ENCODE peak calls at places on chromosomes 11 and 22, in four cellular contexts. One of them, this sample, is unnamed.

GRCh38 chr11:28072321-28072720 is 35.6 kb downstream of the KIF18A start:
- DNase-seq in Caki2: no peak
- DNase-seq in heart left ventricle: no peak
- DNase-seq in stimulated activated CD4-positive, alpha-beta T cell treated with anti-CD3 and anti-CD28 coated beads, Interleukin-2, amount 100 ng/mL, for 48 hours: no peak
- DNase-seq in this sample: no peak

GRCh38 chr11:57647368-57647767 is 2.3 kb downstream of the YPEL4 start:
- DNase-seq in Caki2: no peak
- DNase-seq in heart left ventricle: no peak
- DNase-seq in stimulated activated CD4-positive, alpha-beta T cell treated with anti-CD3 and anti-CD28 coated beads, Interleukin-2, amount 100 ng/mL, for 48 hours: no peak
- DNase-seq in this sample: no peak

GRCh38 chr11:32316232-32316631 is 119.1 kb downstream of the WT1 start:
- DNase-seq in Caki2: no peak
- DNase-seq in heart left ventricle: no peak
- DNase-seq in stimulated activated CD4-positive, alpha-beta T cell treated with anti-CD3 and anti-CD28 coated beads, Interleukin-2, amount 100 ng/mL, for 48 hours: no peak
- DNase-seq in this sample: no peak

GRCh38 chr22:37043828-37044538 is 7.6 kb upstream of the KCTD17 start:
- DNase-seq in Caki2: peak; percentile 58
- DNase-seq in heart left ventricle: peak; percentile 54
- DNase-seq in stimulated activated CD4-positive, alpha-beta T cell treated with anti-CD3 and anti-CD28 coated beads, Interleukin-2, amount 100 ng/mL, for 48 hours: peak; percentile 52
- DNase-seq in this sample: no peak

GRCh38 chr11:25317221-25317620 is 820.4 kb downstream of the LUZP2 start:
- DNase-seq in Caki2: no peak
- DNase-seq in heart left ventricle: no peak
- DNase-seq in stimulated activated CD4-positive, alpha-beta T cell treated with anti-CD3 and anti-CD28 coated beads, Interleukin-2, amount 100 ng/mL, for 48 hours: no peak
- DNase-seq in this sample: no peak

GRCh38 chr11:76830639-76831312 is 29.9 kb upstream of the ACER3 start:
- DNase-seq in Caki2: no peak
- DNase-seq in heart left ventricle: no peak
- DNase-seq in stimulated activated CD4-positive, alpha-beta T cell treated with anti-CD3 and anti-CD28 coated beads, Interleukin-2, amount 100 ng/mL, for 48 hours: no peak
- DNase-seq in this sample: no peak

GRCh38 chr11:23288001-23288783 is 427.9 kb upstream of the CCDC179 start:
- DNase-seq in Caki2: peak; percentile 69
- DNase-seq in heart left ventricle: no peak
- DNase-seq in stimulated activated CD4-positive, alpha-beta T cell treated with anti-CD3 and anti-CD28 coated beads, Interleukin-2, amount 100 ng/mL, for 48 hours: no peak
- DNase-seq in this sample: peak; percentile 72

GRCh38 chr22:27636716-27637503 is 164.6 kb downstream of the MN1 start:
- DNase-seq in Caki2: no peak
- DNase-seq in heart left ventricle: peak; percentile 70
- DNase-seq in stimulated activated CD4-positive, alpha-beta T cell treated with anti-CD3 and anti-CD28 coated beads, Interleukin-2, amount 100 ng/mL, for 48 hours: no peak
- DNase-seq in this sample: no peak

GRCh38 chr11:72230764-72231365 is 6.3 kb downstream of the INPPL1 start:
- DNase-seq in Caki2: no peak
- DNase-seq in heart left ventricle: no peak
- DNase-seq in stimulated activated CD4-positive, alpha-beta T cell treated with anti-CD3 and anti-CD28 coated beads, Interleukin-2, amount 100 ng/mL, for 48 hours: no peak
- DNase-seq in this sample: no peak

GRCh38 chr22:27996981-27997380 is 77.9 kb upstream of the PITPNB start:
- DNase-seq in Caki2: no peak
- DNase-seq in heart left ventricle: no peak
- DNase-seq in stimulated activated CD4-positive, alpha-beta T cell treated with anti-CD3 and anti-CD28 coated beads, Interleukin-2, amount 100 ng/mL, for 48 hours: no peak
- DNase-seq in this sample: no peak

GRCh38 chr11:74330065-74330858 is 18.8 kb upstream of the P4HA3 start:
- DNase-seq in Caki2: peak; percentile 51
- DNase-seq in heart left ventricle: no peak
- DNase-seq in stimulated activated CD4-positive, alpha-beta T cell treated with anti-CD3 and anti-CD28 coated beads, Interleukin-2, amount 100 ng/mL, for 48 hours: no peak
- DNase-seq in this sample: no peak

GRCh38 chr11:3000032-3000961 is 8.2 kb upstream of the NAP1L4 start:
- DNase-seq in Caki2: no peak
- DNase-seq in heart left ventricle: peak; percentile 71
- DNase-seq in stimulated activated CD4-positive, alpha-beta T cell treated with anti-CD3 and anti-CD28 coated beads, Interleukin-2, amount 100 ng/mL, for 48 hours: no peak
- DNase-seq in this sample: peak; percentile 38

GRCh38 chr22:43090130-43090789 is 1.1 kb upstream of the TTLL1 start:
- DNase-seq in Caki2: peak; percentile 94
- DNase-seq in heart left ventricle: peak; percentile 49
- DNase-seq in stimulated activated CD4-positive, alpha-beta T cell treated with anti-CD3 and anti-CD28 coated beads, Interleukin-2, amount 100 ng/mL, for 48 hours: peak; percentile 40
- DNase-seq in this sample: no peak

GRCh38 chr11:22479986-22480740 is 142.0 kb downstream of the SLC17A6 start:
- DNase-seq in Caki2: no peak
- DNase-seq in heart left ventricle: no peak
- DNase-seq in stimulated activated CD4-positive, alpha-beta T cell treated with anti-CD3 and anti-CD28 coated beads, Interleukin-2, amount 100 ng/mL, for 48 hours: no peak
- DNase-seq in this sample: no peak

GRCh38 chr22:49656291-49656851 is 171.3 kb downstream of the BRD1 start:
- DNase-seq in Caki2: no peak
- DNase-seq in heart left ventricle: no peak
- DNase-seq in stimulated activated CD4-positive, alpha-beta T cell treated with anti-CD3 and anti-CD28 coated beads, Interleukin-2, amount 100 ng/mL, for 48 hours: no peak
- DNase-seq in this sample: no peak

GRCh38 chr11:102518296-102519094 is 12.1 kb downstream of the MMP7 start:
- DNase-seq in Caki2: no peak
- DNase-seq in heart left ventricle: no peak
- DNase-seq in stimulated activated CD4-positive, alpha-beta T cell treated with anti-CD3 and anti-CD28 coated beads, Interleukin-2, amount 100 ng/mL, for 48 hours: no peak
- DNase-seq in this sample: no peak

GRCh38 chr11:105229758-105230157 is 90.2 kb upstream of the CARD18 start:
- DNase-seq in Caki2: no peak
- DNase-seq in heart left ventricle: no peak
- DNase-seq in stimulated activated CD4-positive, alpha-beta T cell treated with anti-CD3 and anti-CD28 coated beads, Interleukin-2, amount 100 ng/mL, for 48 hours: no peak
- DNase-seq in this sample: no peak

GRCh38 chr22:50705219-50705691 is 32.6 kb downstream of the SHANK3 start:
- DNase-seq in Caki2: no peak
- DNase-seq in heart left ventricle: peak; percentile 73
- DNase-seq in stimulated activated CD4-positive, alpha-beta T cell treated with anti-CD3 and anti-CD28 coated beads, Interleukin-2, amount 100 ng/mL, for 48 hours: no peak
- DNase-seq in this sample: peak; percentile 49

GRCh38 chr11:71410363-71410966 is 37.7 kb downstream of the DHCR7 start:
- DNase-seq in Caki2: no peak
- DNase-seq in heart left ventricle: no peak
- DNase-seq in stimulated activated CD4-positive, alpha-beta T cell treated with anti-CD3 and anti-CD28 coated beads, Interleukin-2, amount 100 ng/mL, for 48 hours: no peak
- DNase-seq in this sample: no peak

GRCh38 chr22:46929046-46929688 is 166.7 kb downstream of the TBC1D22A start:
- DNase-seq in Caki2: peak; percentile 81
- DNase-seq in heart left ventricle: no peak
- DNase-seq in stimulated activated CD4-positive, alpha-beta T cell treated with anti-CD3 and anti-CD28 coated beads, Interleukin-2, amount 100 ng/mL, for 48 hours: no peak
- DNase-seq in this sample: no peak

GRCh38 chr11:86484164-86484794 is 109.6 kb downstream of the CCDC81 start:
- DNase-seq in Caki2: peak; percentile 96
- DNase-seq in heart left ventricle: peak; percentile 50
- DNase-seq in stimulated activated CD4-positive, alpha-beta T cell treated with anti-CD3 and anti-CD28 coated beads, Interleukin-2, amount 100 ng/mL, for 48 hours: no peak
- DNase-seq in this sample: peak; percentile 96

GRCh38 chr11:7020183-7020917 is at the start of the genes NLRP14 and ZNF214:
- DNase-seq in Caki2: peak; percentile 88
- DNase-seq in heart left ventricle: peak; percentile 90
- DNase-seq in stimulated activated CD4-positive, alpha-beta T cell treated with anti-CD3 and anti-CD28 coated beads, Interleukin-2, amount 100 ng/mL, for 48 hours: no peak
- DNase-seq in this sample: peak; percentile 83

GRCh38 chr11:17012179-17012578 is 2.0 kb downstream of the PLEKHA7 start:
- DNase-seq in Caki2: no peak
- DNase-seq in heart left ventricle: no peak
- DNase-seq in stimulated activated CD4-positive, alpha-beta T cell treated with anti-CD3 and anti-CD28 coated beads, Interleukin-2, amount 100 ng/mL, for 48 hours: no peak
- DNase-seq in this sample: no peak

GRCh38 chr11:102223859-102224258 is 93.4 kb upstream of the BIRC3 start:
- DNase-seq in Caki2: no peak
- DNase-seq in heart left ventricle: no peak
- DNase-seq in stimulated activated CD4-positive, alpha-beta T cell treated with anti-CD3 and anti-CD28 coated beads, Interleukin-2, amount 100 ng/mL, for 48 hours: no peak
- DNase-seq in this sample: no peak

GRCh38 chr11:60679879-60680278 is 19.5 kb upstream of the MS4A8 start:
- DNase-seq in Caki2: no peak
- DNase-seq in heart left ventricle: no peak
- DNase-seq in stimulated activated CD4-positive, alpha-beta T cell treated with anti-CD3 and anti-CD28 coated beads, Interleukin-2, amount 100 ng/mL, for 48 hours: no peak
- DNase-seq in this sample: no peak

GRCh38 chr11:7077101-7077500 is 11.7 kb upstream of the RBMXL2 start:
- DNase-seq in Caki2: no peak
- DNase-seq in heart left ventricle: no peak
- DNase-seq in stimulated activated CD4-positive, alpha-beta T cell treated with anti-CD3 and anti-CD28 coated beads, Interleukin-2, amount 100 ng/mL, for 48 hours: no peak
- DNase-seq in this sample: no peak

GRCh38 chr22:31122532-31123291 is at the start of gene INPP5J:
- DNase-seq in Caki2: peak; percentile 33
- DNase-seq in heart left ventricle: peak; percentile 69
- DNase-seq in stimulated activated CD4-positive, alpha-beta T cell treated with anti-CD3 and anti-CD28 coated beads, Interleukin-2, amount 100 ng/mL, for 48 hours: no peak
- DNase-seq in this sample: no peak

GRCh38 chr11:76838422-76839068 is 22.2 kb upstream of the ACER3 start:
- DNase-seq in Caki2: no peak
- DNase-seq in heart left ventricle: peak; percentile 21
- DNase-seq in stimulated activated CD4-positive, alpha-beta T cell treated with anti-CD3 and anti-CD28 coated beads, Interleukin-2, amount 100 ng/mL, for 48 hours: no peak
- DNase-seq in this sample: no peak

GRCh38 chr11:67563354-67564114 is 20.1 kb upstream of the GSTP1 start:
- DNase-seq in Caki2: peak; percentile 91
- DNase-seq in heart left ventricle: peak; percentile 53
- DNase-seq in stimulated activated CD4-positive, alpha-beta T cell treated with anti-CD3 and anti-CD28 coated beads, Interleukin-2, amount 100 ng/mL, for 48 hours: no peak
- DNase-seq in this sample: peak; percentile 72

GRCh38 chr11:61699737-61700160 is 19.6 kb downstream of the DAGLA start:
- DNase-seq in Caki2: no peak
- DNase-seq in heart left ventricle: peak; percentile 66
- DNase-seq in stimulated activated CD4-positive, alpha-beta T cell treated with anti-CD3 and anti-CD28 coated beads, Interleukin-2, amount 100 ng/mL, for 48 hours: no peak
- DNase-seq in this sample: no peak

GRCh38 chr11:27913650-27914049 is 194.3 kb downstream of the KIF18A start:
- DNase-seq in Caki2: no peak
- DNase-seq in heart left ventricle: no peak
- DNase-seq in stimulated activated CD4-positive, alpha-beta T cell treated with anti-CD3 and anti-CD28 coated beads, Interleukin-2, amount 100 ng/mL, for 48 hours: no peak
- DNase-seq in this sample: no peak

GRCh38 chr11:69640260-69640994 is 529 bp upstream of the CCND1 start:
- DNase-seq in Caki2: peak; percentile 51
- DNase-seq in heart left ventricle: peak; percentile 53
- DNase-seq in stimulated activated CD4-positive, alpha-beta T cell treated with anti-CD3 and anti-CD28 coated beads, Interleukin-2, amount 100 ng/mL, for 48 hours: no peak
- DNase-seq in this sample: no peak

GRCh38 chr22:44685384-44686056 is 16.5 kb upstream of the PRR5 start:
- DNase-seq in Caki2: peak; percentile 92
- DNase-seq in heart left ventricle: no peak
- DNase-seq in stimulated activated CD4-positive, alpha-beta T cell treated with anti-CD3 and anti-CD28 coated beads, Interleukin-2, amount 100 ng/mL, for 48 hours: peak; percentile 68
- DNase-seq in this sample: no peak

GRCh38 chr11:46513934-46514342 is 79.9 kb downstream of the AMBRA1 start:
- DNase-seq in Caki2: no peak
- DNase-seq in heart left ventricle: peak; percentile 62
- DNase-seq in stimulated activated CD4-positive, alpha-beta T cell treated with anti-CD3 and anti-CD28 coated beads, Interleukin-2, amount 100 ng/mL, for 48 hours: no peak
- DNase-seq in this sample: peak; percentile 39

This sample was measured in AG04450.